ENCODE peak calls at places on chromosomes 1 and 21, in six cellular contexts. B, C, V, Q, E and Z are unnamed samples.

GRCh38 chr1:56216173-56216572 is 363.2 kb downstream of the PLPP3 start:
- DNase-seq in B (peak), C (no peak), V (no peak), Q (peak), E (no peak), Z (no peak)

GRCh38 chr1:232694475-232694874 is 64.5 kb upstream of the SIPA1L2 start:
- DNase-seq in B (no peak), C (no peak), V (no peak), Q (no peak), E (no peak), Z (no peak)

GRCh38 chr1:25926731-25927496 is 20.7 kb upstream of the STMN1 start:
- DNase-seq in B (peak), C (no peak), V (peak), Q (no peak), E (no peak), Z (no peak)

GRCh38 chr1:198391666-198392065 is 148.8 kb downstream of the ATP6V1G3 start:
- DNase-seq in B (no peak), C (no peak), V (no peak), Q (no peak), E (no peak), Z (no peak)

GRCh38 chr1:214864896-214865688 is 217.4 kb upstream of the KCNK2 start:
- DNase-seq in B (no peak), C (no peak), V (peak), Q (peak), E (no peak), Z (no peak)

GRCh38 chr1:229781453-229781852 is 155.4 kb downstream of the URB2 start:
- DNase-seq in B (peak), C (peak), V (no peak), Q (no peak), E (no peak), Z (no peak)

GRCh38 chr1:70039485-70039884 is 165.9 kb downstream of the LRRC40 start:
- DNase-seq in B (no peak), C (no peak), V (no peak), Q (no peak), E (no peak), Z (no peak)

GRCh38 chr1:53122194-53122846 is 20.1 kb downstream of the SLC1A7 start:
- DNase-seq in B (no peak), C (no peak), V (peak), Q (peak), E (no peak), Z (no peak)

GRCh38 chr1:237788069-237788468 is 102.7 kb downstream of the ZP4 start:
- DNase-seq in B (no peak), C (no peak), V (no peak), Q (no peak), E (no peak), Z (no peak)

GRCh38 chr21:41548781-41549180 is 40.8 kb upstream of the TMPRSS2 start:
- DNase-seq in B (no peak), C (no peak), V (no peak), Q (no peak), E (no peak), Z (no peak)

GRCh38 chr1:204560590-204560989 is 44.4 kb downstream of the MDM4 start:
- DNase-seq in B (no peak), C (peak), V (peak), Q (peak), E (no peak), Z (no peak)

GRCh38 chr1:47434051-47434842 is 3.6 kb upstream of the FOXD2 start:
- DNase-seq in B (peak), C (peak), V (no peak), Q (peak), E (no peak), Z (no peak)

GRCh38 chr1:235642021-235642942 is 7.3 kb downstream of the GNG4 start:
- DNase-seq in B (no peak), C (peak), V (peak), Q (peak), E (peak), Z (no peak)

GRCh38 chr1:81799939-81800740 is 594 bp upstream of the ADGRL2 start:
- DNase-seq in B (peak), C (peak), V (peak), Q (peak), E (no peak), Z (no peak)

GRCh38 chr1:51345300-51345687 is 14.9 kb upstream of the TTC39A start:
- DNase-seq in B (no peak), C (no peak), V (no peak), Q (no peak), E (no peak), Z (no peak)

GRCh38 chr1:53376041-53376461 is 48.2 kb upstream of the LRP8 start:
- DNase-seq in B (no peak), C (peak), V (no peak), Q (no peak), E (no peak), Z (no peak)

GRCh38 chr1:176949033-176949662 is 215.4 kb downstream of the ASTN1 start:
- DNase-seq in B (no peak), C (peak), V (peak), Q (peak), E (no peak), Z (no peak)

GRCh38 chr1:226476066-226476465 is 68.2 kb upstream of the PARP1 start:
- DNase-seq in B (no peak), C (no peak), V (no peak), Q (no peak), E (no peak), Z (no peak)

GRCh38 chr1:93992190-93992589 is 83.0 kb upstream of the GCLM start:
- DNase-seq in B (no peak), C (no peak), V (no peak), Q (no peak), E (no peak), Z (no peak)

GRCh38 chr21:45970674-45971486 is 10.7 kb upstream of the COL6A1 start:
- DNase-seq in B (peak), C (peak), V (peak), Q (peak), E (no peak), Z (no peak)

GRCh38 chr1:69569281-69569970 is 1.7 kb downstream of the LRRC7 start:
- DNase-seq in B (peak), C (peak), V (peak), Q (no peak), E (no peak), Z (no peak)

GRCh38 chr1:192974701-192975100 is 84.5 kb downstream of the UCHL5 start:
- DNase-seq in B (no peak), C (no peak), V (no peak), Q (peak), E (no peak), Z (no peak)

GRCh38 chr1:238832106-238832505 is 554.3 kb upstream of the CHRM3 start:
- DNase-seq in B (no peak), C (no peak), V (no peak), Q (no peak), E (no peak), Z (no peak)